ENCODE peak calls at places on chromosomes 5 and 9, in six cellular contexts. One of them, this sample, is unnamed.
A peak's percentile ranks its signal among the peaks of the same experiment; 100 is the strongest.

GRCh38 chr5:177447066-177447610 is 524 bp downstream of the PRR7 start:
- DNase-seq in H1: no peak
- DNase-seq in H9: peak; percentile 76
- DNase-seq in neuronal stem cell: peak; percentile 82
- DNase-seq in trophoblast cell: no peak
- DNase-seq in IMR-90: peak; percentile 25
- DNase-seq in this sample: peak; percentile 57

GRCh38 chr5:121315786-121316185 is 535.9 kb upstream of the FTMT start:
- DNase-seq in H1: no peak
- DNase-seq in H9: no peak
- DNase-seq in neuronal stem cell: no peak
- DNase-seq in trophoblast cell: no peak
- DNase-seq in IMR-90: no peak
- DNase-seq in this sample: no peak

GRCh38 chr5:120375248-120375647 is 88.9 kb upstream of the PRR16 start:
- DNase-seq in H1: no peak
- DNase-seq in H9: no peak
- DNase-seq in neuronal stem cell: no peak
- DNase-seq in trophoblast cell: no peak
- DNase-seq in IMR-90: no peak
- DNase-seq in this sample: peak; percentile 50

GRCh38 chr9:78725565-78725964 is 428.6 kb downstream of the PSAT1 start:
- DNase-seq in H1: no peak
- DNase-seq in H9: no peak
- DNase-seq in neuronal stem cell: no peak
- DNase-seq in trophoblast cell: no peak
- DNase-seq in IMR-90: no peak
- DNase-seq in this sample: no peak

GRCh38 chr5:89849819-89850515 is 559.6 kb downstream of the CETN3 start:
- DNase-seq in H1: no peak
- DNase-seq in H9: no peak
- DNase-seq in neuronal stem cell: no peak
- DNase-seq in trophoblast cell: no peak
- DNase-seq in IMR-90: no peak
- DNase-seq in this sample: peak; percentile 4

GRCh38 chr5:134098690-134099089 is 15.8 kb upstream of the TCF7 start:
- DNase-seq in H1: no peak
- DNase-seq in H9: no peak
- DNase-seq in neuronal stem cell: no peak
- DNase-seq in trophoblast cell: no peak
- DNase-seq in IMR-90: no peak
- DNase-seq in this sample: no peak

GRCh38 chr9:136117291-136118060 is 1.2 kb downstream of the TMEM250 start:
- DNase-seq in H1: no peak
- DNase-seq in H9: peak; percentile 41
- DNase-seq in neuronal stem cell: no peak
- DNase-seq in trophoblast cell: peak; percentile 16
- DNase-seq in IMR-90: no peak
- DNase-seq in this sample: no peak

GRCh38 chr9:1267581-1267980 is 217.4 kb downstream of the DMRT2 start:
- DNase-seq in H1: no peak
- DNase-seq in H9: no peak
- DNase-seq in neuronal stem cell: no peak
- DNase-seq in trophoblast cell: no peak
- DNase-seq in IMR-90: no peak
- DNase-seq in this sample: no peak

GRCh38 chr5:107254214-107254901 is 416.4 kb downstream of the EFNA5 start:
- DNase-seq in H1: no peak
- DNase-seq in H9: no peak
- DNase-seq in neuronal stem cell: no peak
- DNase-seq in trophoblast cell: no peak
- DNase-seq in IMR-90: no peak
- DNase-seq in this sample: no peak

GRCh38 chr5:43258116-43258515 is 55.1 kb downstream of the HMGCS1 start:
- DNase-seq in H1: no peak
- DNase-seq in H9: no peak
- DNase-seq in neuronal stem cell: no peak
- DNase-seq in trophoblast cell: no peak
- DNase-seq in IMR-90: no peak
- DNase-seq in this sample: no peak

GRCh38 chr9:68750786-68751185 is 45.7 kb downstream of the PIP5K1B start:
- DNase-seq in H1: no peak
- DNase-seq in H9: no peak
- DNase-seq in neuronal stem cell: no peak
- DNase-seq in trophoblast cell: no peak
- DNase-seq in IMR-90: no peak
- DNase-seq in this sample: peak; percentile 3

GRCh38 chr9:113577525-113578261 is 114.2 kb downstream of the RGS3 start:
- DNase-seq in H1: no peak
- DNase-seq in H9: no peak
- DNase-seq in neuronal stem cell: no peak
- DNase-seq in trophoblast cell: no peak
- DNase-seq in IMR-90: peak; percentile 81
- DNase-seq in this sample: peak; percentile 66

GRCh38 chr9:22170162-22170932 is 161.2 kb upstream of the CDKN2B start:
- DNase-seq in H1: no peak
- DNase-seq in H9: no peak
- DNase-seq in neuronal stem cell: no peak
- DNase-seq in trophoblast cell: no peak
- DNase-seq in IMR-90: peak; percentile 89
- DNase-seq in this sample: peak; percentile 81

GRCh38 chr5:137933491-137933911 is 44.2 kb downstream of the PKD2L2 start:
- DNase-seq in H1: no peak
- DNase-seq in H9: no peak
- DNase-seq in neuronal stem cell: no peak
- DNase-seq in trophoblast cell: no peak
- DNase-seq in IMR-90: peak; percentile 57
- DNase-seq in this sample: peak; percentile 27

GRCh38 chr9:120587357-120587756 is 7.4 kb upstream of the CDK5RAP2 start:
- DNase-seq in H1: no peak
- DNase-seq in H9: no peak
- DNase-seq in neuronal stem cell: no peak
- DNase-seq in trophoblast cell: no peak
- DNase-seq in IMR-90: no peak
- DNase-seq in this sample: no peak

GRCh38 chr9:87007711-87008360 is 60.5 kb upstream of the GAS1 start:
- DNase-seq in H1: no peak
- DNase-seq in H9: no peak
- DNase-seq in neuronal stem cell: no peak
- DNase-seq in trophoblast cell: no peak
- DNase-seq in IMR-90: peak; percentile 25
- DNase-seq in this sample: no peak

DNA sequence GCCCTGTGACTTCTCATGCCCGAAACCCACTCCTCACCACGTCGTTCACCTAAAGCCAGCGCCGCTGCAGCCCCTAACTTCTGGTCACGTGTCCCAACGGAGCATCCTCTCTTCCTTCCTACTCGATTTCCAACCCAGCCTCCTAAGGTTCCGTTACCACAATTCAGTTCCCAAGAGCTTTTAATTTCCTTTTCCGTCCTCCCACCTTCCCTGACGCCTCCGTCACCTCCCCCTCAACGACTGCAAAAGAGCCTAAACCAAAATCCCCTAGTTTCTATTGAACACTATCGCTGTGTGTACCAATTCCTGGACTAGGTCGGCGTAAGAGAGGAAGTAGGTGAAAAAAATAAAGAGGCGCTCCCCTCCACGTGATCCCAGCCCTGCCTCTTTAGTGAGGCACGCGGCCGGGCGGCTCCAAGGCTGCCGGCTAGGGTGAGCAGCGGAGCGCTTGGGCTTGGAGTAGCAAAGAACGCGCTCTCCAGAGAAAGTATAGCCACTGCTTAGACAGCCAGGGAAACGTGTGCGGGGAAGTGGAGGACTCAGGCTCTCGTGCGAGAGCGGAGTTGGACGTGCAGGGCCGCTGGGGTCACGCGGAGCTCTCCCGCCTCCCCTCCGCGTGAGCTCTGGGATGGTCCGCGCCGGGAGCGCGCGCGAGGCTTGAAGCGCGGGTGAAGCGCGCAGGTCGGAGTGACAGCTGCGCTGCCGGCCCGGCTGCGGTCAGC is at the start of the genes CENPP and NOL8:
- DNase-seq in H1: peak; percentile 31
- DNase-seq in H9: peak; percentile 85
- DNase-seq in neuronal stem cell: peak; percentile 91
- DNase-seq in trophoblast cell: peak; percentile 81
- DNase-seq in IMR-90: peak; percentile 86
- DNase-seq in this sample: peak; percentile 95
- H2BK5ac ChIP-seq in H1: peak within 1 kb of the TSS; percentile 99
- H2BK5ac ChIP-seq in H9: peak within 1 kb of the TSS; percentile 44
- H2BK5ac ChIP-seq in neuronal stem cell: peak within 1 kb of the TSS; percentile 31
- H2BK5ac ChIP-seq in trophoblast cell: peak within 1 kb of the TSS; percentile 95
- H2BK5ac ChIP-seq in IMR-90: peak within 1 kb of the TSS; percentile 99
- H2BK5ac ChIP-seq in this sample: peak within 1 kb of the TSS; percentile 99

DNA sequence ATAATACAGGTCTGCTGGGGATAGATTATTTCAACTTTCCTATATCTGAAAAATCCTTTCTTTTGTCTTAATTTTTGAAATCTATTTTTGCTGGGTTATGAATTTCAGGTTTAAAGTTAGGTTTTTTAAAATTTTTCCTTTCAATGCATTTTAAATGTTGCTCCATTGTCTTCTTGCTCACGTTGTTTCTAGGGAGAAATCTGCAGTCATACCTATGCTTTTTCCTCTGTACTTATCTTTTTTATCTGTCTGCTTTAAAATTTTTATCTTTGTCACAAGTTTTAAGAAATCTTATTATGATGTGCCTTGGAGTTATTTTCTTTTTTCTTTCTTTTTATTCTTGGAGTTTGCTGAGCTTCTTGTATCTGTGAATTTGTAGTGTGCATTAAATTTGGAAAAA is 412.0 kb upstream of the KIF2A start:
- DNase-seq in H1: no peak
- DNase-seq in H9: no peak
- DNase-seq in neuronal stem cell: no peak
- DNase-seq in trophoblast cell: no peak
- DNase-seq in IMR-90: no peak
- DNase-seq in this sample: no peak
- H4K91ac ChIP-seq in H1: no peak overlapping the region
- H4K91ac ChIP-seq in H9: no peak overlapping the region
- H4K91ac ChIP-seq in neuronal stem cell: no peak overlapping the region
- H4K91ac ChIP-seq in trophoblast cell: no peak overlapping the region
- H4K91ac ChIP-seq in IMR-90: no peak overlapping the region
- H4K91ac ChIP-seq in this sample: no peak overlapping the region

GRCh38 chr5:135157421-135158314 is 123.6 kb upstream of the PITX1 start:
- DNase-seq in H1: no peak
- DNase-seq in H9: no peak
- DNase-seq in neuronal stem cell: no peak
- DNase-seq in trophoblast cell: no peak
- DNase-seq in IMR-90: no peak
- DNase-seq in this sample: no peak
- H2BK5ac ChIP-seq in H1: no peak overlapping the region
- H2BK5ac ChIP-seq in H9: no peak overlapping the region
- H2BK5ac ChIP-seq in neuronal stem cell: no peak overlapping the region
- H2BK5ac ChIP-seq in trophoblast cell: no peak overlapping the region
- H2BK5ac ChIP-seq in IMR-90: no peak overlapping the region
- H2BK5ac ChIP-seq in this sample: no peak overlapping the region

DNA sequence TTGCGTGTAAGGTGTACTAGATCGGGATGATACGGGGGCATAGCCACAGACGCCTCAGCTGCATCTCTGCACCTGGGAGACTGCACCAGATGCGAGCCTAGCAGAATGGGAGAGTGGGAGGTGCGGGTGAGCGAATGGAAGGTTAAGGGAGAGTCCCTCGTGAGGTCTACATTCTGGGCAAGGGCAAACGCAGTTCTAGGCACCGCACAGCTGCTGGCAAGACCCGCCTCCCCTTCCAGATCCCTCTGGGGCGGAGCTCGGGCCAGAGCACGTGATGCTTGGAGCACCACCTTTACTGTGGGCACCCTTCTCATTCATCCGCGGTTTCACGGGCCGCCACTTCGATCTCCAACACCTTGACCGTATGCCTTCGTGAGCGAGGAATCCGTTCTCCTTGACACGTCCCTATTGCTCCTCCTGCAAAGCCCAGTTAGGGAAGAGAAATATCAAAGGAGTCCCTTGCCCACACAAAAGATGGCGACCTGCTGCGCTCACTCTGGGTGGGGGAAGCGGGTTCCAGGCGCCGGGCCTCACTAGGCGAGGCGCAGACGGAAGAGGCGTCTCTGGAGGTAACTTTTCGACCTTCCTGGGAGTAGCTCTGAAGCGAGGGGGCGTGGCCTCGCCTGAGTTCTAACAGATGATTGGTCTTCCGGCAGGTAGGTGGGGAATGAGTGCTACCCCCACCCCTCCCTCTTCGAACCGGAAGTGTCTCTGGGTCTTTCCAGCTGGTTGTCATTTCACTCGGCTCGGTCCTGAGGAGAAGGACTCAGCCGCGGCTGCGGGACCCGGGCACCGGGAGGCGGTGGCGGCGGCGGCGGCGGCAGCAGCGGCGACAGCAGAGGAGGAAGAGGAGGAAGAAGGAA is at the start of gene CPEB4:
- DNase-seq in H1: peak; percentile 99
- DNase-seq in H9: peak; percentile 99
- DNase-seq in neuronal stem cell: peak; percentile 98
- DNase-seq in trophoblast cell: peak; percentile 99
- DNase-seq in IMR-90: peak; percentile 99
- DNase-seq in this sample: peak; percentile 100
- H4K91ac ChIP-seq in H1: peak within 1 kb of the TSS; percentile 100
- H4K91ac ChIP-seq in H9: no peak within 1 kb of the TSS
- H4K91ac ChIP-seq in neuronal stem cell: no peak within 1 kb of the TSS
- H4K91ac ChIP-seq in trophoblast cell: peak within 1 kb of the TSS; percentile 97
- H4K91ac ChIP-seq in IMR-90: peak within 1 kb of the TSS; percentile 100
- H4K91ac ChIP-seq in this sample: peak within 1 kb of the TSS; percentile 98

GRCh38 chr5:16430349-16431089 is 35.1 kb downstream of the ZNF622 start:
- DNase-seq in H1: no peak
- DNase-seq in H9: no peak
- DNase-seq in neuronal stem cell: no peak
- DNase-seq in trophoblast cell: no peak
- DNase-seq in IMR-90: no peak
- DNase-seq in this sample: no peak

GRCh38 chr5:16428359-16428758 is 37.2 kb downstream of the ZNF622 start:
- DNase-seq in H1: no peak
- DNase-seq in H9: no peak
- DNase-seq in neuronal stem cell: no peak
- DNase-seq in trophoblast cell: no peak
- DNase-seq in IMR-90: no peak
- DNase-seq in this sample: no peak

GRCh38 chr5:16431482-16431881 is 34.1 kb downstream of the ZNF622 start:
- DNase-seq in H1: no peak
- DNase-seq in H9: no peak
- DNase-seq in neuronal stem cell: no peak
- DNase-seq in trophoblast cell: no peak
- DNase-seq in IMR-90: no peak
- DNase-seq in this sample: no peak

DNA sequence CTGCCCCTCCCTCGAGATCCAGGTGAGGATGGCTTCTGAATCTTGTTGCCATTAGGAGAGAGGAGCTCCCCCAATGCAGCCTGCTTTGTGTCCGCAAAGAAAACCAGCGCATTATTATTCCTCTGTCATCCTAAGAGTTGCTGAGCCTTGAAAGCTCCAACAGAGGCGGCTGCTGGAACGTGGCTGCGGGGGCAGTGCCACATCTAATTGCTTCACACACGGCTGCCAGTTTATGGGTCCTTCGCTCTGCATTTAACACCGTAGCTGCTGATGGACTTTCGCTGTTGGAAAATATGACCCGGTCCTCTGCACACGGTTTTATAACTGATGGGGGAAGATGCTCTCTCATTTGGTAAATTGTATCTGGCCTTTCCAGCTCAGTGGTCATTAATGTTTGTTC is 38.0 kb downstream of the ZNF622 start:
- DNase-seq in H1: no peak
- DNase-seq in H9: no peak
- DNase-seq in neuronal stem cell: no peak
- DNase-seq in trophoblast cell: no peak
- DNase-seq in IMR-90: no peak
- DNase-seq in this sample: no peak
- H2BK5ac ChIP-seq in H1: no peak overlapping the region
- H2BK5ac ChIP-seq in H9: no peak overlapping the region
- H2BK5ac ChIP-seq in neuronal stem cell: no peak overlapping the region
- H2BK5ac ChIP-seq in trophoblast cell: no peak overlapping the region
- H2BK5ac ChIP-seq in IMR-90: no peak overlapping the region
- H2BK5ac ChIP-seq in this sample: no peak overlapping the region

This sample was measured in mesenchymal stem cell.